ENCODE peak calls at places on chromosomes 13 and 19, in ten cellular contexts. Y, P, H, W, F, Q, D, J, R and A are unnamed samples.

GRCh38 chr19:44747739-44748425 is 626 bp upstream of the BCL3 start:
- DNase-seq in W (peak), D (peak), F (peak), R (peak), Q (peak), J (no peak), Y (peak), P (peak), H (no peak), A (peak)

GRCh38 chr19:45931055-45931454 is 16.5 kb upstream of the NANOS2 start:
- DNase-seq in W (no peak), D (no peak), J (no peak), H (no peak), R (no peak), Q (no peak), P (no peak), F (no peak), Y (no peak), A (no peak)

GRCh38 chr19:18205180-18205915 is 1.5 kb upstream of the RAB3A start:
- DNase-seq in P (peak), Y (peak), J (peak), W (no peak), Q (peak), D (peak), R (peak), F (peak), H (peak), A (peak)

GRCh38 chr19:52188822-52189744 is 769 bp upstream of the PPP2R1A start:
- DNase-seq in Q (peak), D (no peak), J (peak), H (peak), P (no peak), R (no peak), W (no peak), Y (no peak), F (no peak), A (peak)

GRCh38 chr13:44142911-44143665 is 230.5 kb upstream of the SERP2 start:
- DNase-seq in Q (no peak), P (no peak), W (peak), Y (no peak), R (peak), J (no peak), F (no peak), D (peak), H (no peak), A (no peak)

GRCh38 chr19:1704339-1704738 is 49.0 kb upstream of the ONECUT3 start:
- DNase-seq in W (no peak), Y (no peak), P (no peak), R (no peak), H (no peak), F (no peak), Q (no peak), D (no peak), J (no peak), A (no peak)

GRCh38 chr13:60214213-60215079 is 50.7 kb upstream of the DIAPH3 start:
- DNase-seq in Y (no peak), D (no peak), R (no peak), F (no peak), H (no peak), Q (no peak), J (no peak), W (no peak), P (no peak), A (no peak)

GRCh38 chr13:56424246-56424645 is 716.5 kb upstream of the PRR20A start:
- DNase-seq in Y (no peak), D (no peak), Q (no peak), W (no peak), P (no peak), H (no peak), F (no peak), R (no peak), J (no peak), A (no peak)

GRCh38 chr19:47094557-47095517 is 18.7 kb downstream of the ZC3H4 start:
- DNase-seq in R (no peak), D (peak), F (no peak), Q (no peak), W (no peak), P (no peak), J (no peak), Y (peak), H (no peak), A (no peak)

GRCh38 chr19:5507056-5507624 is 51.9 kb downstream of the ZNRF4 start:
- DNase-seq in D (no peak), F (no peak), H (no peak), Q (no peak), P (no peak), J (no peak), W (no peak), Y (no peak), R (no peak), A (no peak)

GRCh38 chr19:5839312-5840017 is at the start of gene FUT6:
- DNase-seq in P (no peak), Y (peak), J (no peak), H (no peak), W (no peak), F (no peak), D (no peak), R (no peak), Q (no peak), A (no peak)

GRCh38 chr13:114101325-114101821 is 31.1 kb downstream of the RASA3 start:
- DNase-seq in F (peak), Y (no peak), R (no peak), D (peak), Q (peak), W (no peak), P (no peak), J (no peak), H (peak), A (no peak)

GRCh38 chr13:113064534-113065405 is 40.8 kb upstream of the F7 start:
- DNase-seq in Q (peak), Y (peak), P (no peak), R (peak), W (peak), J (no peak), F (no peak), D (peak), H (no peak), A (no peak)

GRCh38 chr19:18109363-18109730 is 11.8 kb downstream of the MAST3 start:
- DNase-seq in Q (no peak), D (no peak), F (no peak), H (no peak), P (no peak), Y (no peak), R (no peak), W (no peak), J (no peak), A (no peak)

GRCh38 chr19:44883962-44884361 is 7.1 kb upstream of the TOMM40 start:
- DNase-seq in Y (no peak), J (no peak), R (no peak), W (no peak), H (no peak), D (peak), Q (no peak), F (no peak), P (no peak), A (no peak)

GRCh38 chr13:28983661-28984060 is 163.5 kb downstream of the MTUS2 start:
- DNase-seq in F (no peak), Q (no peak), D (no peak), J (no peak), H (no peak), R (no peak), P (no peak), W (no peak), Y (no peak), A (no peak)

GRCh38 chr19:58040751-58041525 is 7.1 kb downstream of the ZSCAN1 start:
- DNase-seq in J (no peak), W (no peak), R (no peak), H (no peak), Q (no peak), P (no peak), F (no peak), Y (no peak), D (no peak), A (no peak)

GRCh38 chr13:81551036-81551435 is 1210.1 kb upstream of the SPRY2 start:
- DNase-seq in R (no peak), Q (no peak), P (no peak), H (no peak), F (no peak), J (no peak), W (no peak), Y (peak), D (no peak), A (no peak)

GRCh38 chr19:6536138-6536671 is 5.4 kb downstream of the TNFSF9 start:
- DNase-seq in W (peak), D (peak), J (no peak), Y (peak), P (no peak), Q (no peak), H (no peak), F (peak), R (peak), A (no peak)

GRCh38 chr19:35595928-35596327 is 10.0 kb downstream of the PMIS2 start:
- DNase-seq in Q (no peak), P (no peak), J (no peak), D (no peak), H (no peak), Y (no peak), F (no peak), W (no peak), R (no peak), A (no peak)

GRCh38 chr19:32647361-32647760 is 27.6 kb downstream of the ANKRD27 start:
- DNase-seq in F (no peak), R (no peak), Y (no peak), W (no peak), H (no peak), Q (no peak), P (no peak), D (no peak), J (no peak), A (no peak)

GRCh38 chr13:35621989-35622388 is 145.5 kb upstream of the MAB21L1 start:
- DNase-seq in W (no peak), J (no peak), F (no peak), H (no peak), P (peak), R (peak), D (no peak), Y (no peak), Q (no peak), A (no peak)

GRCh38 chr13:90105276-90105675 is 1242.2 kb upstream of the MIR17HG start:
- DNase-seq in R (peak), J (no peak), D (peak), Y (no peak), P (no peak), F (no peak), H (no peak), Q (no peak), W (no peak), A (no peak)

GRCh38 chr19:16702123-16702522 is 17.5 kb upstream of the NWD1 start:
- DNase-seq in Q (peak), R (peak), D (peak), W (no peak), F (no peak), Y (peak), J (no peak), P (peak), H (no peak), A (no peak)

GRCh38 chr13:44399045-44399444 is 25.4 kb downstream of the SERP2 start:
- DNase-seq in H (no peak), D (no peak), Y (no peak), R (no peak), P (no peak), Q (no peak), F (no peak), J (no peak), W (no peak), A (no peak)

GRCh38 chr19:3216874-3217273 is 7.6 kb upstream of the CELF5 start:
- DNase-seq in F (no peak), D (no peak), W (no peak), Y (no peak), J (no peak), Q (no peak), H (no peak), P (no peak), R (no peak), A (no peak)

GRCh38 chr13:58994077-58994476 is 1169.7 kb downstream of the DIAPH3 start:
- DNase-seq in R (no peak), D (no peak), F (no peak), Q (no peak), W (no peak), J (no peak), H (no peak), Y (no peak), P (no peak), A (no peak)

GRCh38 chr13:110644892-110645521 is 29.7 kb downstream of the NAXD start:
- DNase-seq in D (peak), J (peak), H (no peak), W (no peak), F (peak), P (peak), Y (peak), R (peak), Q (peak), A (peak)

GRCh38 chr19:29505034-29505824 is 20.6 kb upstream of the VSTM2B start:
- DNase-seq in D (no peak), J (no peak), Q (no peak), R (no peak), W (no peak), P (no peak), F (no peak), H (no peak), Y (no peak), A (no peak)

GRCh38 chr19:13784731-13785452 is 10.4 kb upstream of the ZSWIM4 start:
- DNase-seq in R (peak), F (peak), Q (peak), P (peak), W (no peak), D (peak), H (peak), Y (peak), J (peak), A (peak)

GRCh38 chr13:28494861-28495585 is at the start of gene FLT1:
- DNase-seq in W (no peak), D (peak), P (peak), R (peak), F (peak), Y (peak), Q (peak), J (peak), H (no peak), A (peak)

GRCh38 chr19:17441241-17442135 is 7.0 kb downstream of the TMEM221 start:
- DNase-seq in H (no peak), J (peak), F (no peak), D (peak), Y (peak), W (no peak), R (peak), Q (no peak), P (peak), A (peak)

GRCh38 chr13:23561261-23561660 is 9.0 kb upstream of the TNFRSF19 start:
- DNase-seq in Q (no peak), F (no peak), Y (no peak), D (no peak), H (no peak), P (no peak), W (no peak), J (no peak), R (no peak), A (no peak)

GRCh38 chr19:18419195-18419698 is at the start of gene SSBP4:
- DNase-seq in Q (peak), F (peak), H (no peak), P (peak), J (peak), W (no peak), R (peak), Y (peak), D (peak), A (peak)

GRCh38 chr13:21884965-21885567 is 214.2 kb downstream of the FGF9 start:
- DNase-seq in D (no peak), P (no peak), W (no peak), Y (no peak), R (no peak), H (no peak), F (no peak), J (no peak), Q (no peak), A (peak)

GRCh38 chr19:10238172-10238783 is 7.1 kb upstream of the S1PR2 start:
- DNase-seq in J (no peak), Q (peak), W (peak), R (peak), Y (peak), P (peak), F (no peak), D (peak), H (no peak), A (no peak)

GRCh38 chr19:4115818-4116385 is 8.0 kb downstream of the MAP2K2 start:
- DNase-seq in W (no peak), Q (no peak), D (no peak), P (no peak), F (no peak), H (no peak), R (no peak), Y (no peak), J (no peak), A (no peak)

DNA sequence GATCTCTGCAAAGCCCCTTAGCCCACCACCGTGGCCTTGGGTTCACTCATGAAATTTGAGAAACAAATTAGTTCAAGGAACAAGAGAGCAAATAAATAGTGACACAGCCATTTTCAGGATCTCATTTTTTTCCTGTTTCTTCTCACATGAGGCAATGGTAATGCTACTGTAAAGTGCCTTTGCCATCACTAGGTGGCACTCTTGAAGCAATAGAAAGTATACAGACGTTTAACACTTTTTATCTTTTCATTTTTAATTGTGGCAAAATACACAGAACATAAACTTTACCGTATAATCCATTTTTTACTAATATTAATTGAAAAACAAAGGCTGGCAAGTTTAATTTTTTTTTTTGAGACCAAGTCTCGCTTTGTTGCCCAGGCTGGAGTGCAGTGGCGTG is 76.9 kb upstream of the ZNF835 start:
- DNase-seq in F (no peak), R (peak), Y (peak), D (no peak), Q (no peak), P (no peak), H (no peak), J (no peak), W (no peak), A (no peak)
- TF ChIP-seq CTCF in F (no peak), R (peak), Y (peak), D (peak), Q (peak), P (peak), H (no peak), J (peak), W (no peak), A (no peak)

GRCh38 chr13:30934381-30934780 is 1.9 kb downstream of the TEX26 start:
- DNase-seq in F (no peak), H (no peak), Q (no peak), D (no peak), R (no peak), Y (peak), J (no peak), W (no peak), P (no peak), A (no peak)
- TF ChIP-seq CTCF in F (no peak), H (no peak), Q (no peak), D (no peak), R (peak), Y (no peak), J (peak), W (no peak), P (peak), A (no peak)

GRCh38 chr19:41025871-41026270 is 34.8 kb downstream of the CYP2B6 start:
- DNase-seq in Q (no peak), W (no peak), Y (no peak), H (no peak), D (no peak), F (no peak), J (no peak), P (no peak), R (no peak), A (no peak)
- TF ChIP-seq CTCF in Q (no peak), W (no peak), Y (no peak), H (no peak), D (no peak), F (no peak), J (no peak), P (no peak), R (no peak), A (no peak)

DNA sequence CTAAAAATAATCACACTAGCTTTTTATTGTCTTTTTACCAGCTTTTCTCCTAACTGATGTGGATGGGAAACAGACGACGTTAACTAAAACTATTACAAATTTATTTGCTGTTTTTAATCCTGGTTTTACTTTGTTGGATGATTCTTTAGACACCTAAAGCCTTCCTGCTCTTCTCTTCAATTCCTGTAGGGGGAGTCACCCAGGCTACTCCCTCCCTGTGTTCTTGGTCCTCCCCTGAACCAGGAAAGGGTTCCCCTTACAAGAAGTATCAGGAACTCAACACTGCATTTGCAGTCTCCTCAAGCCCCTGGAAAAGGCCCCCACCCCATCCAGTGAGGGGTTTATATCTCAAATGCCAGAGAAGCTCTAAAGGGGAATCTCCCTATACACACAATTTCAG is 206.1 kb downstream of the SUCLA2 start:
- DNase-seq in P (no peak), F (no peak), J (no peak), Q (no peak), W (peak), R (peak), D (no peak), Y (peak), H (no peak), A (no peak)
- TF ChIP-seq CTCF in P (peak), F (no peak), J (peak), Q (no peak), W (no peak), R (peak), D (peak), Y (peak), H (no peak), A (peak)

GRCh38 chr19:27746691-27747380 is 1466.1 kb downstream of the UQCRFS1 start:
- DNase-seq in R (peak), W (peak), P (peak), J (peak), H (no peak), Y (peak), F (peak), Q (peak), D (peak), A (peak)
- TF ChIP-seq CTCF in R (peak), W (no peak), P (peak), J (peak), H (no peak), Y (no peak), F (no peak), Q (peak), D (no peak), A (peak)

GRCh38 chr19:48353682-48354081 is 10.1 kb downstream of the TMEM143 start:
- DNase-seq in D (peak), F (no peak), H (no peak), P (no peak), Q (no peak), W (no peak), J (no peak), Y (peak), R (no peak), A (no peak)

GRCh38 chr19:48350856-48351255 is 12.9 kb downstream of the TMEM143 start:
- DNase-seq in F (no peak), J (no peak), Y (no peak), D (no peak), P (no peak), Q (no peak), H (no peak), W (no peak), R (no peak), A (no peak)

GRCh38 chr19:48354332-48354992 is 9.3 kb downstream of the TMEM143 start:
- DNase-seq in Q (no peak), R (no peak), J (peak), F (no peak), W (peak), Y (peak), H (no peak), D (peak), P (no peak), A (no peak)

GRCh38 chr19:48348737-48349136 is 15.0 kb downstream of the TMEM143 start:
- DNase-seq in W (no peak), R (no peak), J (no peak), P (no peak), F (no peak), Y (no peak), D (no peak), Q (no peak), H (no peak), A (no peak)

GRCh38 chr19:48351341-48351752 is 12.4 kb downstream of the TMEM143 start:
- DNase-seq in J (peak), H (peak), R (peak), Q (peak), W (peak), F (peak), D (peak), P (no peak), Y (peak), A (peak)
- TF ChIP-seq CTCF in J (peak), H (no peak), R (peak), Q (peak), W (peak), F (peak), D (peak), P (peak), Y (peak), A (peak)